ENCODE peak calls at places on chromosomes 13 and 19, in eight cellular contexts. I, H, O, N, V, Z, E and K are unnamed samples.

GRCh38 chr19:45972081-45972943 is 1.4 kb downstream of the NOVA2 start:
- DNase-seq in I (no peak), H (no peak), O (no peak), N (no peak), V (no peak), Z (no peak), E (peak; percentile 44), K (no peak)

GRCh38 chr19:571127-571974 is 1.0 kb upstream of the BSG start:
- DNase-seq in I (no peak), H (peak; percentile 59), O (peak; percentile 71), N (no peak), V (peak; percentile 77), Z (no peak), E (peak; percentile 81), K (peak; percentile 74)

GRCh38 chr19:39054091-39054470 is 21.7 kb upstream of the FBXO27 start:
- DNase-seq in I (no peak), H (no peak), O (no peak), N (no peak), V (no peak), Z (no peak), E (no peak), K (no peak)

GRCh38 chr19:50679177-50680125 is 30.2 kb downstream of the C19orf81 start:
- DNase-seq in I (peak; percentile 46), H (peak; percentile 78), O (no peak), N (peak; percentile 31), V (peak; percentile 86), Z (peak; percentile 59), E (peak; percentile 31), K (peak; percentile 94)

GRCh38 chr19:14648506-14648905 is 26.1 kb downstream of the ADGRE3 start:
- DNase-seq in I (no peak), H (no peak), O (no peak), N (no peak), V (no peak), Z (no peak), E (no peak), K (no peak)

GRCh38 chr19:7489609-7490044 is 792 bp upstream of the PEX11G start:
- DNase-seq in I (no peak), H (no peak), O (no peak), N (no peak), V (peak; percentile 58), Z (no peak), E (no peak), K (no peak)

GRCh38 chr13:101903890-101904289 is 451.4 kb downstream of the ITGBL1 start:
- DNase-seq in I (no peak), H (no peak), O (no peak), N (no peak), V (no peak), Z (no peak), E (no peak), K (no peak)

GRCh38 chr19:42683917-42684513 is 56.3 kb downstream of the PSG3 start:
- DNase-seq in I (no peak), H (no peak), O (no peak), N (peak; percentile 21), V (peak; percentile 51), Z (peak; percentile 52), E (peak; percentile 10), K (peak; percentile 33)

GRCh38 chr13:106176103-106176502 is 359.4 kb downstream of the EFNB2 start:
- DNase-seq in I (no peak), H (no peak), O (no peak), N (peak; percentile 22), V (no peak), Z (no peak), E (no peak), K (no peak)

GRCh38 chr13:75485286-75486062 is 3.5 kb upstream of the TBC1D4 start:
- DNase-seq in I (no peak), H (no peak), O (peak; percentile 43), N (no peak), V (no peak), Z (no peak), E (no peak), K (no peak)

GRCh38 chr19:7799640-7800355 is 30.2 kb upstream of the EVI5L start:
- DNase-seq in I (peak; percentile 40), H (peak; percentile 77), O (peak; percentile 65), N (peak; percentile 43), V (peak; percentile 82), Z (peak; percentile 66), E (peak; percentile 88), K (peak; percentile 76)

GRCh38 chr19:47651132-47651531 is 42.2 kb downstream of the BICRA start:
- DNase-seq in I (no peak), H (no peak), O (no peak), N (no peak), V (no peak), Z (no peak), E (no peak), K (no peak)

GRCh38 chr19:33804021-33804799 is 7.5 kb downstream of the KCTD15 start:
- DNase-seq in I (peak; percentile 25), H (peak; percentile 96), O (no peak), N (no peak), V (no peak), Z (peak; percentile 79), E (no peak), K (no peak)

GRCh38 chr19:5586300-5587070 is 18.7 kb upstream of the TINCR start:
- DNase-seq in I (no peak), H (no peak), O (no peak), N (no peak), V (no peak), Z (no peak), E (peak; percentile 27), K (no peak)

GRCh38 chr13:29595380-29596063 is at the start of gene SLC7A1:
- DNase-seq in I (peak; percentile 44), H (peak; percentile 83), O (peak; percentile 70), N (peak; percentile 41), V (peak; percentile 94), Z (peak; percentile 72), E (peak; percentile 95), K (peak; percentile 94)

GRCh38 chr19:3463039-3463958 is 17.0 kb downstream of the SMIM24 start:
- DNase-seq in I (no peak), H (no peak), O (no peak), N (no peak), V (no peak), Z (no peak), E (no peak), K (no peak)

GRCh38 chr13:26558074-26558805 is 757 bp downstream of the WASF3 start:
- DNase-seq in I (no peak), H (no peak), O (no peak), N (no peak), V (no peak), Z (no peak), E (no peak), K (no peak)

GRCh38 chr13:54733639-54734038 is 1705.0 kb downstream of the OLFM4 start:
- DNase-seq in I (no peak), H (no peak), O (no peak), N (no peak), V (peak; percentile 32), Z (no peak), E (peak; percentile 40), K (no peak)

GRCh38 chr19:5048091-5048726 is 79.3 kb downstream of the KDM4B start:
- DNase-seq in I (peak; percentile 63), H (peak; percentile 80), O (no peak), N (no peak), V (peak; percentile 86), Z (peak; percentile 69), E (peak; percentile 69), K (peak; percentile 46)

GRCh38 chr13:84037937-84038464 is 155.7 kb upstream of the SLITRK1 start:
- DNase-seq in I (no peak), H (no peak), O (no peak), N (no peak), V (no peak), Z (no peak), E (no peak), K (no peak)

DNA sequence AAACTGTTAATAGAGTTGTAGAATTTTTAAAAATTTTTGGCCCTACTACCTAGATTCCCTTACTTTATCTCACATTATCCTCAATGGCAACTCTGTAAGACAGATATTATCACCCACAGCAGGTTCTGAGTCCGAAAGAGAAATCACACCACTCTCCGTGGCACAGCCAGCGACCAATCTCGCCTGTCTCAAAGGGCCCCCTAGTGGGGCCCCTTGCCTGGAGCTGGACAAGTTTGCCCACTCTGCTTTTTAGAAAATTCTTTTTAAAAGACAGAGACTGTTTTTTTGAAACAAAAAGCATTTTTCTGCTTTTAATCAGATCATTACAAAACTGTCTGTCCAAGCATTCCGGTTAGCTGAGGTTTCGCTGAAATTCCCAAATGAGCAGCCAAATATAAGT is 21.7 kb downstream of the PHF11 start:
- DNase-seq in I (no peak), H (no peak), O (no peak), N (no peak), V (peak; percentile 40), Z (no peak), E (peak; percentile 24), K (peak; percentile 27)
- TF ChIP-seq CTCF in I (peak; percentile 25), H (no peak), O (no peak), N (peak; percentile 63), V (peak; percentile 37), Z (peak; percentile 72), E (no peak), K (peak; percentile 77)

GRCh38 chr13:33351324-33351723 is 65.8 kb upstream of the STARD13 start:
- DNase-seq in I (no peak), H (peak; percentile 28), O (no peak), N (no peak), V (no peak), Z (peak; percentile 62), E (no peak), K (no peak)
- TF ChIP-seq CTCF in I (peak; percentile 50), H (no peak), O (no peak), N (no peak), V (no peak), Z (peak; percentile 40), E (no peak), K (no peak)

GRCh38 chr13:100722517-100722916 is 47.9 kb upstream of the TMTC4 start:
- DNase-seq in I (no peak), H (no peak), O (no peak), N (no peak), V (no peak), Z (no peak), E (no peak), K (no peak)
- TF ChIP-seq CTCF in I (no peak), H (no peak), O (no peak), N (no peak), V (no peak), Z (peak; percentile 41), E (no peak), K (no peak)

GRCh38 chr13:44989071-44989889 is at the start of the genes GPALPP1 and NUFIP1:
- DNase-seq in I (peak; percentile 81), H (peak; percentile 95), O (peak; percentile 92), N (peak; percentile 88), V (peak; percentile 95), Z (peak; percentile 97), E (peak; percentile 96), K (peak; percentile 93)
- TF ChIP-seq CTCF in I (no peak), H (no peak), O (peak; percentile 32), N (no peak), V (no peak), Z (peak; percentile 28), E (no peak), K (no peak)

DNA sequence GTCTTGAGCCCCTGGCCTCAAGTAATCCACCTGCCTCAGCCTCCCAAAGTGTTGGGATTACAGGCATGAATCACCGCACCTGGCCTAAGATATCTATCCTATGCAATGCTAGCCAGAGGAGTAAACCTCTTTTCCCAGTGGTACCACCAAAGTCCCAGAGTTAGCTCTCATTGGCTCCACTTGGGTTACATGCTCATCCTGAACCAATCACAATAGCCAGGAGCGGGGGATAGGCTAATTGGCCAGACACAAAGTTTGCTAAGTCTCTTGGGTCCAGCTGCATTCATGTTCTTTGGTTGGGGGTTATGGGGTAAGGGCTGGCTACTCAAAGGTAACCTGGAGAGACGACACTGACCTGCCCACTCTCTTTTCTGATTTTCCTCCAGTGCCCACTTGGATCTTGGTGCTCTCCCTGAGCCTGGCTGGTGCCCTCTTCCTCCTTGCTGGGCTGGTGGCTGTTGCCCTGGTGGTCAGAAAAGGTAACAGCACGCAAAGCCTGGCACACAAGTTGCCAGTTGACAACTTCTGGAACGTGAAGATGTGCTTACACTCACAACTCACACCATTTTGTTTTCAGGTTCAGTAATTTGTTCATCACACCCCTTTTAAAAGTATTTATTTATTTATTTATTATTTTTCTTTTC is 7.8 kb downstream of the C19orf38 start:
- DNase-seq in I (no peak), H (no peak), O (peak; percentile 37), N (no peak), V (no peak), Z (no peak), E (peak; percentile 54), K (peak; percentile 58)
- TF ChIP-seq CTCF in I (peak; percentile 24), H (peak; percentile 48), O (peak; percentile 79), N (peak; percentile 62), V (peak; percentile 50), Z (peak; percentile 73), E (peak; percentile 56), K (peak; percentile 76)